ENCODE peak calls at places on chromosomes 6 and 20, in eight cellular contexts. F is A172, X is left ventricle myocardium superior, Y is H54, G is germinal center, D is fibroblast of the aortic adventitia, A is NCI-H345, S is activated T-cell treated with anti-CD3 and anti-CD28 coated beads for 48 hours. B is an unnamed sample.

GRCh38 chr6:56841751-56842150 is 113.2 kb upstream of the BEND6 start:
- DNase-seq in Y (no peak), F (no peak), G (no peak), X (no peak), S (no peak), D (no peak), A (no peak), B (no peak)

GRCh38 chr20:50394569-50394968 is 115.6 kb upstream of the PTPN1 start:
- DNase-seq in S (no peak), X (no peak), G (no peak), D (no peak), F (no peak), Y (no peak), A (no peak), B (no peak)

GRCh38 chr20:38283236-38283635 is 20.7 kb upstream of the BPI start:
- DNase-seq in S (no peak), F (no peak), D (no peak), G (no peak), A (no peak), X (no peak), Y (no peak), B (no peak)

GRCh38 chr6:111256646-111257045 is 169.3 kb downstream of the SLC16A10 start:
- DNase-seq in X (no peak), A (no peak), F (no peak), Y (no peak), D (peak), G (no peak), S (no peak), B (no peak)

GRCh38 chr6:89372506-89372901 is 20.0 kb upstream of the UBE2J1 start:
- DNase-seq in F (no peak), D (no peak), G (no peak), Y (no peak), S (no peak), A (no peak), X (no peak), B (no peak)

GRCh38 chr6:83592770-83593394 is 80.5 kb downstream of the PRSS35 start:
- DNase-seq in D (peak), Y (peak), G (no peak), F (peak), X (no peak), A (no peak), S (no peak), B (no peak)

GRCh38 chr20:34927736-34928135 is 27.9 kb downstream of the GSS start:
- DNase-seq in S (no peak), X (no peak), G (no peak), Y (no peak), A (no peak), F (no peak), D (no peak), B (no peak)

GRCh38 chr6:3033652-3034051 is 34.0 kb downstream of the NQO2 start:
- DNase-seq in A (no peak), X (no peak), Y (no peak), G (no peak), F (no peak), S (no peak), D (no peak), B (no peak)

GRCh38 chr6:39714802-39715201 is 10.4 kb downstream of the KIF6 start:
- DNase-seq in A (peak), S (no peak), D (no peak), Y (no peak), F (no peak), X (no peak), G (no peak), B (no peak)

GRCh38 chr6:33927551-33927950 is 123.7 kb upstream of the MLN start:
- DNase-seq in S (no peak), F (no peak), X (no peak), A (no peak), G (no peak), Y (peak), D (peak), B (no peak)

GRCh38 chr6:26158581-26159416 is 71.6 kb downstream of the HFE start:
- DNase-seq in A (peak), F (peak), G (peak), Y (no peak), D (peak), X (peak), S (peak), B (no peak)

GRCh38 chr6:12069891-12070529 is 57.9 kb downstream of the HIVEP1 start:
- DNase-seq in D (no peak), Y (no peak), A (no peak), G (no peak), F (no peak), X (no peak), S (no peak), B (no peak)

GRCh38 chr6:129675669-129676472 is 34.1 kb downstream of the ARHGAP18 start:
- DNase-seq in F (no peak), X (no peak), D (no peak), G (no peak), A (no peak), S (no peak), Y (no peak), B (no peak)

GRCh38 chr6:158863646-158864045 is 44.5 kb upstream of the EZR start:
- DNase-seq in D (peak), A (no peak), G (no peak), F (peak), S (no peak), X (no peak), Y (no peak), B (no peak)

GRCh38 chr6:138036111-138036510 is 71.1 kb downstream of the PERP start:
- DNase-seq in X (no peak), D (no peak), A (peak), F (no peak), G (no peak), S (no peak), Y (no peak), B (no peak)

GRCh38 chr6:142694054-142694453 is 250.9 kb downstream of the HIVEP2 start:
- DNase-seq in Y (no peak), A (no peak), D (peak), S (no peak), F (no peak), X (no peak), G (no peak), B (no peak)

GRCh38 chr6:105677671-105678475 is 275.0 kb upstream of the PREP start:
- DNase-seq in F (no peak), G (no peak), Y (no peak), D (peak), X (no peak), A (no peak), S (no peak), B (no peak)

GRCh38 chr6:166627875-166628849 is 1.1 kb upstream of the RPS6KA2 start:
- DNase-seq in F (peak), A (peak), G (peak), X (peak), Y (peak), D (peak), S (peak), B (no peak)

GRCh38 chr6:2795960-2796359 is 30.8 kb downstream of the WRNIP1 start:
- DNase-seq in Y (no peak), G (no peak), A (no peak), F (no peak), X (no peak), D (no peak), S (no peak), B (no peak)

GRCh38 chr6:23077797-23078196 is 508.4 kb downstream of the HDGFL1 start:
- DNase-seq in X (no peak), G (no peak), D (no peak), Y (no peak), S (no peak), A (no peak), F (no peak), B (no peak)